ENCODE peak calls at places on chromosomes 2 and 18, in four cellular contexts. One of them, this sample, is unnamed.

GRCh38 chr18:25047421-25047820 is 304.5 kb downstream of the ZNF521 start:
- DNase-seq in SK-N-SH: no peak
- DNase-seq in HepG2: no peak
- DNase-seq in HCT116: no peak
- DNase-seq in this sample: no peak

GRCh38 chr2:35220471-35220870 is 1135.1 kb upstream of the CRIM1 start:
- DNase-seq in HepG2: no peak
- DNase-seq in HCT116: no peak
- DNase-seq in SK-N-SH: no peak
- DNase-seq in this sample: no peak

GRCh38 chr2:6924101-6924917 is 7.1 kb downstream of the RNF144A start:
- DNase-seq in HepG2: no peak
- DNase-seq in SK-N-SH: no peak
- DNase-seq in HCT116: no peak
- DNase-seq in this sample: no peak

GRCh38 chr18:74631242-74632087 is 33.8 kb downstream of the ZNF407 start:
- DNase-seq in HCT116: no peak
- DNase-seq in SK-N-SH: no peak
- DNase-seq in HepG2: no peak
- DNase-seq in this sample: no peak

GRCh38 chr2:236834284-236834683 is 251.4 kb upstream of the COPS8 start:
- DNase-seq in SK-N-SH: no peak
- DNase-seq in HCT116: no peak
- DNase-seq in HepG2: no peak
- DNase-seq in this sample: no peak

GRCh38 chr2:217387776-217388381 is 528.0 kb upstream of the TNP1 start:
- DNase-seq in HCT116: no peak
- DNase-seq in SK-N-SH: no peak
- DNase-seq in HepG2: peak; percentile 41
- DNase-seq in this sample: no peak

GRCh38 chr2:69546646-69547045 is 96.9 kb downstream of the AAK1 start:
- DNase-seq in HCT116: no peak
- DNase-seq in HepG2: no peak
- DNase-seq in SK-N-SH: no peak
- DNase-seq in this sample: no peak

GRCh38 chr18:6947328-6948030 is 170.1 kb downstream of the LAMA1 start:
- DNase-seq in HCT116: no peak
- DNase-seq in HepG2: no peak
- DNase-seq in SK-N-SH: no peak
- DNase-seq in this sample: no peak

GRCh38 chr2:241804326-241805276 is 4.4 kb upstream of the NEU4 start:
- DNase-seq in SK-N-SH: peak; percentile 62
- DNase-seq in HepG2: peak; percentile 34
- DNase-seq in HCT116: no peak
- DNase-seq in this sample: peak; percentile 21

GRCh38 chr2:160210599-160211138 is 10.6 kb upstream of the ITGB6 start:
- DNase-seq in SK-N-SH: peak; percentile 52
- DNase-seq in HepG2: peak; percentile 60
- DNase-seq in HCT116: peak; percentile 68
- DNase-seq in this sample: peak; percentile 70

GRCh38 chr2:55062754-55063153 is 12.5 kb upstream of the RTN4 start:
- DNase-seq in HepG2: no peak
- DNase-seq in HCT116: no peak
- DNase-seq in SK-N-SH: no peak
- DNase-seq in this sample: no peak

GRCh38 chr18:54257015-54257414 is 12.3 kb upstream of the POLI start:
- DNase-seq in HCT116: no peak
- DNase-seq in HepG2: no peak
- DNase-seq in SK-N-SH: no peak
- DNase-seq in this sample: no peak

GRCh38 chr2:119713819-119714490 is 35.0 kb downstream of the TMEM177 start:
- DNase-seq in HCT116: no peak
- DNase-seq in HepG2: no peak
- DNase-seq in SK-N-SH: no peak
- DNase-seq in this sample: no peak

GRCh38 chr18:46867471-46868170 is 49.7 kb downstream of the PIAS2 start:
- DNase-seq in SK-N-SH: no peak
- DNase-seq in HepG2: no peak
- DNase-seq in HCT116: no peak
- DNase-seq in this sample: no peak

GRCh38 chr2:219452361-219453317 is 18.0 kb downstream of the SPEG start:
- DNase-seq in HepG2: no peak
- DNase-seq in HCT116: peak; percentile 71
- DNase-seq in SK-N-SH: peak; percentile 63
- DNase-seq in this sample: peak; percentile 47

GRCh38 chr2:233092446-233093438 is 32.6 kb downstream of the INPP5D start:
- DNase-seq in SK-N-SH: no peak
- DNase-seq in HCT116: no peak
- DNase-seq in HepG2: no peak
- DNase-seq in this sample: no peak

GRCh38 chr2:139045524-139045923 is 265.3 kb upstream of the NXPH2 start:
- DNase-seq in HepG2: no peak
- DNase-seq in SK-N-SH: no peak
- DNase-seq in HCT116: no peak
- DNase-seq in this sample: no peak

GRCh38 chr2:133747965-133748700 is 179.9 kb upstream of the NCKAP5 start:
- DNase-seq in SK-N-SH: no peak
- DNase-seq in HepG2: no peak
- DNase-seq in HCT116: no peak
- DNase-seq in this sample: no peak

GRCh38 chr2:220167956-220168355 is 540.5 kb downstream of the SLC4A3 start:
- DNase-seq in HepG2: no peak
- DNase-seq in SK-N-SH: no peak
- DNase-seq in HCT116: no peak
- DNase-seq in this sample: no peak

GRCh38 chr2:5190023-5190422 is 502.2 kb upstream of the SOX11 start:
- DNase-seq in SK-N-SH: no peak
- DNase-seq in HepG2: no peak
- DNase-seq in HCT116: no peak
- DNase-seq in this sample: no peak

GRCh38 chr2:65383571-65384488 is 48.6 kb downstream of the SPRED2 start:
- DNase-seq in HepG2: no peak
- DNase-seq in SK-N-SH: no peak
- DNase-seq in HCT116: no peak
- DNase-seq in this sample: peak; percentile 56

GRCh38 chr18:21490745-21491144 is 109.8 kb downstream of the ESCO1 start:
- DNase-seq in HepG2: no peak
- DNase-seq in HCT116: no peak
- DNase-seq in SK-N-SH: no peak
- DNase-seq in this sample: no peak

GRCh38 chr18:44744206-44745180 is 63.8 kb downstream of the SETBP1 start:
- DNase-seq in SK-N-SH: peak; percentile 84
- DNase-seq in HepG2: no peak
- DNase-seq in HCT116: no peak
- DNase-seq in this sample: peak; percentile 14

GRCh38 chr18:8890957-8891464 is 185.7 kb downstream of the MTCL1 start:
- DNase-seq in HCT116: peak; percentile 77
- DNase-seq in HepG2: peak; percentile 39
- DNase-seq in SK-N-SH: no peak
- DNase-seq in this sample: peak; percentile 65

GRCh38 chr2:41928593-41928992 is 119.2 kb upstream of the PKDCC start:
- DNase-seq in HepG2: no peak
- DNase-seq in HCT116: no peak
- DNase-seq in SK-N-SH: no peak
- DNase-seq in this sample: no peak

GRCh38 chr2:58539973-58540372 is 298.8 kb upstream of the FANCL start:
- DNase-seq in HCT116: no peak
- DNase-seq in SK-N-SH: no peak
- DNase-seq in HepG2: no peak
- DNase-seq in this sample: no peak

GRCh38 chr2:164868563-164869419 is 27.2 kb upstream of the COBLL1 start:
- DNase-seq in HCT116: no peak
- DNase-seq in SK-N-SH: no peak
- DNase-seq in HepG2: no peak
- DNase-seq in this sample: no peak

GRCh38 chr18:50813353-50813752 is 6.5 kb downstream of the MRO start:
- DNase-seq in HCT116: no peak
- DNase-seq in SK-N-SH: no peak
- DNase-seq in HepG2: no peak
- DNase-seq in this sample: no peak
- TF ChIP-seq ELF1 in HCT116: no peak
- TF ChIP-seq ELF1 in SK-N-SH: no peak
- TF ChIP-seq ELF1 in HepG2: no peak
- TF ChIP-seq ELF1 in this sample: no peak

GRCh38 chr2:192813341-192813740 is 618.6 kb upstream of the TMEFF2 start:
- DNase-seq in HepG2: no peak
- DNase-seq in HCT116: no peak
- DNase-seq in SK-N-SH: no peak
- DNase-seq in this sample: no peak
- TF ChIP-seq ELF1 in HepG2: no peak
- TF ChIP-seq ELF1 in HCT116: no peak
- TF ChIP-seq ELF1 in SK-N-SH: no peak
- TF ChIP-seq ELF1 in this sample: no peak

GRCh38 chr18:48996901-48997463 is 46.2 kb upstream of the SMAD7 start:
- DNase-seq in HepG2: peak; percentile 47
- DNase-seq in SK-N-SH: peak; percentile 77
- DNase-seq in HCT116: peak; percentile 58
- DNase-seq in this sample: no peak
- TF ChIP-seq ELF1 in HepG2: no peak
- TF ChIP-seq ELF1 in SK-N-SH: no peak
- TF ChIP-seq ELF1 in HCT116: no peak
- TF ChIP-seq ELF1 in this sample: no peak

GRCh38 chr2:66888246-66888645 is 453.3 kb downstream of the MEIS1 start:
- DNase-seq in SK-N-SH: no peak
- DNase-seq in HepG2: no peak
- DNase-seq in HCT116: no peak
- DNase-seq in this sample: no peak

GRCh38 chr2:66888791-66889631 is 454.1 kb downstream of the MEIS1 start:
- DNase-seq in HCT116: no peak
- DNase-seq in HepG2: no peak
- DNase-seq in SK-N-SH: no peak
- DNase-seq in this sample: no peak

GRCh38 chr2:66889632-66889882 is 454.6 kb downstream of the MEIS1 start:
- DNase-seq in HCT116: no peak
- DNase-seq in HepG2: no peak
- DNase-seq in SK-N-SH: no peak
- DNase-seq in this sample: no peak

GRCh38 chr2:66890286-66890812 is 455.4 kb downstream of the MEIS1 start:
- DNase-seq in HCT116: no peak
- DNase-seq in HepG2: no peak
- DNase-seq in SK-N-SH: no peak
- DNase-seq in this sample: no peak

GRCh38 chr2:66885775-66886402 is 451.0 kb downstream of the MEIS1 start:
- DNase-seq in HCT116: no peak
- DNase-seq in HepG2: no peak
- DNase-seq in SK-N-SH: no peak
- DNase-seq in this sample: no peak
- TF ChIP-seq ELF1 in HCT116: no peak
- TF ChIP-seq ELF1 in HepG2: no peak
- TF ChIP-seq ELF1 in SK-N-SH: no peak
- TF ChIP-seq ELF1 in this sample: no peak

DNA sequence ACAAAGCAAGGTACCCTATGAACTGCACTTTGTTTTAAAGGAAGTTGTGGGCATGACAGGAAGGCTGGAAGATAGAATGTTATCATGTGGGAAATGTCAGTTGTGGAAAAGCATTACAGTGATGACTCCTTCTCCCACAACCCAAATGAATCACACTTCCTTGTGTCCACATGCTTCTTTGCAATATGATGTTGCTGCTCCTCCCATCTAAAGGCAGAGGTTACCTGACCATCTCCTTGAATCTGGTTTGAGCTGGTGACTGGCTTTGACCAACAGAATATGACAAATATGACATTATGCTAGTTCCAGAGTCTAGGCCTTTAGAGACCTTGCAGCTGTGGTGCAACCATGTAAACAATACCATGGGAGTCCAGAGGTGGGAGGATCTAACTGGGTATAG is 12.7 kb upstream of the NABP1 start:
- DNase-seq in HCT116: no peak
- DNase-seq in SK-N-SH: no peak
- DNase-seq in HepG2: peak; percentile 16
- DNase-seq in this sample: no peak
- TF ChIP-seq ELF1 in HCT116: no peak
- TF ChIP-seq ELF1 in SK-N-SH: no peak
- TF ChIP-seq ELF1 in HepG2: no peak
- TF ChIP-seq ELF1 in this sample: no peak

GRCh38 chr2:235366390-235366789 is 127.5 kb upstream of the AGAP1 start:
- DNase-seq in HCT116: no peak
- DNase-seq in HepG2: no peak
- DNase-seq in SK-N-SH: no peak
- DNase-seq in this sample: no peak
- TF ChIP-seq ELF1 in HCT116: no peak
- TF ChIP-seq ELF1 in HepG2: no peak
- TF ChIP-seq ELF1 in SK-N-SH: no peak
- TF ChIP-seq ELF1 in this sample: no peak

DNA sequence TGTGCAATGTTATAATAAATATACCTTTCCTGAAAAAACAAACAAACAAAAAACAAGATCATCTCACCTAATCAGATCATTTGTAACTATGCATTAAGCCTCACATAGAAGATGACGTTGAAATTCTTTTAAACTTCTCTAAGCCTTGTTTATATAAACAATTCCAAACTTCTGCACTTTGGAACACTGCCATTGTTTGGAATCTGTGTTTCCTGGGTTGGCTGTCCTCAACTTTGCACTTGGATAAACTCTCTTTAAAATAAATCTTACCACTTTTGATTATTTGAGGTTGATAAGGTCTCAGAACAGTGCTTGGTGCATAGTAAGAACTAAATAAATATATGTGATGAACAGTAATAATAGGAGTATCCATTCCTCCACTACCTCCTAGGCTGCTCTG is 342.8 kb downstream of the TDRD15 start:
- DNase-seq in HepG2: no peak
- DNase-seq in SK-N-SH: no peak
- DNase-seq in HCT116: no peak
- DNase-seq in this sample: no peak
- TF ChIP-seq ELF1 in HepG2: no peak
- TF ChIP-seq ELF1 in SK-N-SH: no peak
- TF ChIP-seq ELF1 in HCT116: no peak
- TF ChIP-seq ELF1 in this sample: no peak

GRCh38 chr2:14806567-14807077 is 174.1 kb downstream of the LRATD1 start:
- DNase-seq in HepG2: no peak
- DNase-seq in HCT116: no peak
- DNase-seq in SK-N-SH: no peak
- DNase-seq in this sample: no peak

GRCh38 chr2:14803994-14804393 is 171.5 kb downstream of the LRATD1 start:
- DNase-seq in HepG2: no peak
- DNase-seq in SK-N-SH: no peak
- DNase-seq in HCT116: no peak
- DNase-seq in this sample: no peak

GRCh38 chr2:14804912-14805311 is 172.4 kb downstream of the LRATD1 start:
- DNase-seq in HepG2: no peak
- DNase-seq in SK-N-SH: no peak
- DNase-seq in HCT116: no peak
- DNase-seq in this sample: no peak
- TF ChIP-seq ELF1 in HepG2: no peak
- TF ChIP-seq ELF1 in SK-N-SH: no peak
- TF ChIP-seq ELF1 in HCT116: no peak
- TF ChIP-seq ELF1 in this sample: no peak

This sample was measured in K562.